ENCODE peak calls at places on chromosomes 11 and 22, in six cellular contexts. L is GM23248, A is GM23338, K is hepatocyte, S is PC-3, D is neural progenitor cell. E is an unnamed sample.

GRCh38 chr22:43185860-43186261 is 1.1 kb downstream of the TTLL12 start:
- DNase-seq in K (peak; percentile 62), S (peak; percentile 24), D (peak; percentile 34), A (peak; percentile 43), L (peak; percentile 51), E (peak; percentile 29)

GRCh38 chr11:70488171-70488570 is 89.8 kb downstream of the CTTN start:
- DNase-seq in A (no peak), S (no peak), D (no peak), K (no peak), L (no peak), E (no peak)

GRCh38 chr22:21766933-21767462 is 31.4 kb upstream of the YPEL1 start:
- DNase-seq in A (no peak), L (no peak), S (no peak), D (no peak), K (no peak), E (no peak)

GRCh38 chr11:134596404-134596803 is 184.4 kb upstream of the B3GAT1 start:
- DNase-seq in S (no peak), D (no peak), L (no peak), A (no peak), K (no peak), E (no peak)

GRCh38 chr11:33899383-33900037 is 7.6 kb upstream of the LMO2 start:
- DNase-seq in K (peak; percentile 63), L (peak; percentile 93), S (peak; percentile 80), D (peak; percentile 29), A (no peak), E (no peak)

GRCh38 chr11:88312665-88313064 is 24.9 kb downstream of the CTSC start:
- DNase-seq in A (no peak), S (no peak), L (peak; percentile 21), D (no peak), K (no peak), E (no peak)

GRCh38 chr11:86116386-86116726 is 47.5 kb upstream of the PICALM start:
- DNase-seq in K (no peak), A (no peak), L (peak; percentile 90), D (no peak), S (peak; percentile 69), E (peak; percentile 47)

GRCh38 chr11:46457659-46458058 is 66.1 kb upstream of the CHRM4 start:
- DNase-seq in S (no peak), A (no peak), K (no peak), L (no peak), D (no peak), E (no peak)

GRCh38 chr11:116219171-116219635 is 553.6 kb downstream of the BUD13 start:
- DNase-seq in L (no peak), K (peak; percentile 23), D (no peak), S (no peak), A (no peak), E (no peak)

GRCh38 chr11:30143098-30143705 is 87.6 kb upstream of the FSHB start:
- DNase-seq in S (peak; percentile 68), D (peak; percentile 55), L (peak; percentile 41), K (peak; percentile 51), A (peak; percentile 80), E (peak; percentile 54)

GRCh38 chr11:125376117-125376516 is 119.9 kb downstream of the FEZ1 start:
- DNase-seq in K (peak; percentile 41), S (no peak), L (peak; percentile 50), A (peak; percentile 25), D (no peak), E (peak; percentile 42)

GRCh38 chr11:2137202-2138071 is 1.8 kb downstream of the IGF2 start:
- DNase-seq in S (peak; percentile 49), L (peak; percentile 52), K (peak; percentile 90), D (peak; percentile 92), A (peak; percentile 82), E (no peak)

GRCh38 chr11:121841487-121842167 is 274.4 kb downstream of the BLID start:
- DNase-seq in D (peak; percentile 68), S (peak; percentile 47), A (peak; percentile 39), K (no peak), L (peak; percentile 69), E (no peak)

GRCh38 chr11:69437001-69437875 is 44.2 kb upstream of the LINC01488 start:
- DNase-seq in K (peak; percentile 81), S (peak; percentile 85), A (peak; percentile 55), D (peak; percentile 60), L (no peak), E (no peak)

GRCh38 chr11:119378851-119379465 is 2.5 kb downstream of the USP2 start:
- DNase-seq in A (peak; percentile 43), L (no peak), D (peak; percentile 65), S (no peak), K (no peak), E (no peak)

GRCh38 chr11:106281455-106282173 is 204.2 kb downstream of the AASDHPPT start:
- DNase-seq in D (no peak), K (no peak), A (no peak), S (peak; percentile 98), L (peak; percentile 88), E (no peak)

GRCh38 chr11:47688101-47688500 is 27.1 kb downstream of the AGBL2 start:
- DNase-seq in L (no peak), D (no peak), A (no peak), S (no peak), K (no peak), E (no peak)

GRCh38 chr11:111459506-111460270 is 52.5 kb downstream of the BTG4 start:
- DNase-seq in K (no peak), A (peak; percentile 38), L (no peak), S (no peak), D (no peak), E (no peak)

GRCh38 chr22:46678003-46678657 is 57.9 kb downstream of the GRAMD4 start:
- DNase-seq in D (no peak), S (no peak), K (no peak), L (no peak), A (no peak), E (no peak)

DNA sequence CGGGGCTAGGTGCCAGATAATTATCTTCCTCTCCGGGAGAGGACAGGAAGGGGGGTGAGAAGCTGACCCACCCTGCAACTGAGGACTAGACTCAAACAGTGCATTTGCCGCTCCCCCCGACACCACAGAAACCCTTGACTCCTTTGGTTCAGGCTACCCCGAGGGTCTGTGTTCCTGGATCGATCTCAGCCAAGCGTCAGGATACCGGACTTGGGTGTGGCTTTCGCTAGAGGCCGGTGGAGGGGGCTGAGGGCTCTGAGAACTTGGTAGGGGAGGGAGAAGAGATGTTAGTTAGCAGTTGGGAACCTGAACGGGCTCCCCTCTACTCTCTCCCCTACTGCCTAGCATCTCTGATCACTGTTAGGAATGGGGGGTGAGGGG is 840 bp downstream of the SEZ6L start:
- DNase-seq in A (peak; percentile 27), S (no peak), L (no peak), K (no peak), D (peak; percentile 21), E (no peak)
- TF ChIP-seq EZH2 in A (no peak), S (no peak), L (peak; percentile 80), K (peak; percentile 32), D (peak; percentile 53), E (no peak)

GRCh38 chr22:27383896-27384295 is 417.7 kb downstream of the MN1 start:
- DNase-seq in K (no peak), D (no peak), S (no peak), A (no peak), L (no peak), E (no peak)
- TF ChIP-seq EZH2phosphoT487 in K (no peak), D (no peak), S (no peak), A (no peak), L (no peak), E (no peak)

GRCh38 chr22:41237707-41238569 is 2.8 kb downstream of the CHADL start:
- DNase-seq in A (peak; percentile 77), K (peak; percentile 87), D (peak; percentile 86), S (peak; percentile 71), L (peak; percentile 59), E (peak; percentile 87)
- H3K4me3 ChIP-seq in A (peak overlapping the region; percentile 53), K (peak overlapping the region; percentile 52), D (peak overlapping the region; percentile 36), S (peak overlapping the region; percentile 57), L (peak overlapping the region; percentile 60), E (peak overlapping the region; percentile 56)

GRCh38 chr11:118166641-118167040 is 9.8 kb downstream of the SCN2B start:
- DNase-seq in S (no peak), L (no peak), K (no peak), A (no peak), D (no peak), E (no peak)
- TF ChIP-seq EZH2 in S (no peak), L (no peak), K (no peak), A (no peak), D (no peak), E (no peak)

E was measured in MM.1S.